ENCODE peak calls at places on chromosomes 7 and 10, in eight cellular contexts. W is sigmoid colon, D is stomach, J is HL-60, G is SK-N-SH, K is Panc1, I is GM12891, S is GM23338. E is an unnamed sample.

GRCh38 chr7:19610194-19610943 is 98.5 kb downstream of the POLR1F start:
- DNase-seq in D (no peak), K (no peak), W (no peak), S (no peak), J (no peak), G (no peak), I (no peak), E (no peak)

GRCh38 chr10:120689766-120690539 is 161.2 kb upstream of the WDR11 start:
- DNase-seq in I (no peak), S (no peak), J (no peak), W (no peak), D (no peak), K (no peak), G (no peak), E (no peak)

GRCh38 chr10:132696204-132696603 is 89.7 kb downstream of the NKX6-2 start:
- DNase-seq in K (no peak), S (no peak), D (no peak), G (no peak), J (no peak), W (no peak), I (no peak), E (no peak)

GRCh38 chr10:124598196-124598595 is 136.6 kb downstream of the LHPP start:
- DNase-seq in J (no peak), W (no peak), I (no peak), K (no peak), D (no peak), S (no peak), G (no peak), E (no peak)

GRCh38 chr10:92995509-92995908 is 65.1 kb upstream of the CYP26C1 start:
- DNase-seq in J (no peak), I (no peak), D (no peak), S (peak), G (no peak), W (no peak), K (no peak), E (no peak)

GRCh38 chr10:25504838-25505237 is 330.0 kb downstream of the GPR158 start:
- DNase-seq in I (no peak), G (no peak), J (no peak), D (no peak), S (no peak), K (no peak), W (no peak), E (no peak)

GRCh38 chr10:68897336-68897741 is 3.8 kb upstream of the DDX50 start:
- DNase-seq in I (no peak), D (peak), G (peak), K (peak), W (no peak), J (peak), S (peak), E (no peak)

GRCh38 chr10:118840071-118840775 is 85.5 kb upstream of the CACUL1 start:
- DNase-seq in G (no peak), J (no peak), S (no peak), I (no peak), W (no peak), K (no peak), D (no peak), E (no peak)

GRCh38 chr10:14196113-14196512 is 134.6 kb downstream of the FRMD4A start:
- DNase-seq in J (no peak), I (no peak), S (no peak), D (no peak), W (no peak), G (no peak), K (no peak), E (peak)

GRCh38 chr10:117860823-117861222 is 185.9 kb downstream of the RAB11FIP2 start:
- DNase-seq in G (peak), K (peak), W (no peak), S (peak), I (no peak), J (no peak), D (no peak), E (no peak)

GRCh38 chr7:149854611-149855367 is 16.6 kb downstream of the ZNF862 start:
- DNase-seq in G (peak), I (no peak), S (peak), W (peak), J (no peak), K (no peak), D (peak), E (no peak)

GRCh38 chr10:106955133-106955532 is 209.4 kb downstream of the SORCS1 start:
- DNase-seq in I (no peak), J (no peak), G (no peak), S (no peak), K (no peak), D (no peak), W (no peak), E (no peak)

GRCh38 chr10:131902211-131902610 is 1.4 kb downstream of the PPP2R2D start:
- DNase-seq in G (no peak), D (no peak), W (peak), K (no peak), J (no peak), S (no peak), I (no peak), E (no peak)

GRCh38 chr10:126609566-126609965 is 60.9 kb downstream of the C10orf90 start:
- DNase-seq in D (no peak), G (no peak), K (no peak), J (no peak), S (no peak), W (no peak), I (no peak), E (no peak)

GRCh38 chr7:109387530-109387929 is 817.9 kb downstream of the DNAJB9 start:
- DNase-seq in J (no peak), S (no peak), W (no peak), D (no peak), K (no peak), G (peak), I (no peak), E (no peak)

GRCh38 chr7:96021533-96021932 is 249.2 kb downstream of the DYNC1I1 start:
- DNase-seq in W (no peak), S (no peak), K (no peak), G (no peak), J (no peak), D (no peak), I (no peak), E (no peak)

GRCh38 chr7:122919643-122920181 is 33.5 kb upstream of the CADPS2 start:
- DNase-seq in K (no peak), G (no peak), J (no peak), S (no peak), D (no peak), W (no peak), I (no peak), E (no peak)

GRCh38 chr7:44867073-44867990 is 18.0 kb downstream of the PURB start:
- DNase-seq in K (peak), W (peak), S (no peak), I (no peak), D (no peak), J (no peak), G (no peak), E (no peak)

GRCh38 chr10:133614830-133615580 is 11.6 kb downstream of the FRG2B start:
- DNase-seq in G (no peak), I (no peak), D (no peak), S (no peak), K (no peak), W (no peak), J (no peak), E (peak)

GRCh38 chr10:5071411-5072198 is 22.6 kb upstream of the AKR1C3 start:
- DNase-seq in G (no peak), D (peak), I (no peak), K (no peak), S (peak), J (no peak), W (peak), E (peak)

GRCh38 chr10:78914502-78915330 is 154.1 kb upstream of the ZMIZ1 start:
- DNase-seq in I (no peak), J (no peak), G (no peak), D (peak), S (no peak), K (no peak), W (no peak), E (no peak)

GRCh38 chr10:48568546-48568945 is 36.3 kb downstream of the ARHGAP22 start:
- DNase-seq in W (no peak), G (no peak), I (no peak), D (no peak), K (no peak), J (no peak), S (no peak), E (peak)

GRCh38 chr7:17939670-17940301 is 508 bp downstream of the SNX13 start:
- DNase-seq in D (peak), I (no peak), W (peak), S (peak), K (peak), G (peak), J (peak), E (no peak)

GRCh38 chr10:115827180-115827579 is 445.8 kb downstream of the GFRA1 start:
- DNase-seq in S (no peak), D (no peak), J (no peak), K (no peak), W (no peak), I (no peak), G (no peak), E (no peak)

GRCh38 chr7:66413379-66414114 is 208.4 kb downstream of the TPST1 start:
- DNase-seq in I (peak), J (peak), W (peak), K (peak), S (peak), G (peak), D (peak), E (peak)

DNA sequence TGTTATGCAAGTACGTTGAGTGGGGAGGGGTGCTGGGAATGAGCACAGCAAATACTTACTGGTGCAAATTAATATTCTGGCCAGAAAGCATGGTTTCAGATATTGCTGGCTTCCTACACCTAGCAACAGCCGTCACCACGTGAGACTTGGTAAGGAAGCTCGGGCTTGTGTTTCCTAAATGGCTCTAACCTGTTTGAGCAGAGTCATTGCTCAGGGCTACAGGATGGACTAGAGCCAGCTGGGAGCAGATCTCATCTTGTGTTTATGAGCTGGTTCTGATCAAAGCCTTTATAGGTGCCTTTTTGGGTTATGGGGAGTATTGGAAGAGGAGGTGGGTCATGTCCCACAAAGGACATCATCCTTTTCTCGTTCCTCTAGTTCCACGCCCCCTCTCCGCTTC is 200.3 kb downstream of the BUB3 start:
- DNase-seq in J (no peak), K (no peak), S (no peak), I (no peak), D (no peak), G (peak), W (no peak), E (no peak)
- TF ChIP-seq POLR2AphosphoS5 in J (no peak), K (no peak), S (no peak), I (no peak), D (no peak), G (no peak), W (no peak), E (no peak)

GRCh38 chr10:75208177-75208576 is 2.4 kb upstream of the VDAC2 start:
- DNase-seq in I (no peak), G (no peak), S (no peak), J (no peak), K (no peak), D (no peak), W (peak), E (no peak)
- TF ChIP-seq POLR2AphosphoS5 in I (no peak), G (no peak), S (no peak), J (no peak), K (no peak), D (no peak), W (no peak), E (no peak)

DNA sequence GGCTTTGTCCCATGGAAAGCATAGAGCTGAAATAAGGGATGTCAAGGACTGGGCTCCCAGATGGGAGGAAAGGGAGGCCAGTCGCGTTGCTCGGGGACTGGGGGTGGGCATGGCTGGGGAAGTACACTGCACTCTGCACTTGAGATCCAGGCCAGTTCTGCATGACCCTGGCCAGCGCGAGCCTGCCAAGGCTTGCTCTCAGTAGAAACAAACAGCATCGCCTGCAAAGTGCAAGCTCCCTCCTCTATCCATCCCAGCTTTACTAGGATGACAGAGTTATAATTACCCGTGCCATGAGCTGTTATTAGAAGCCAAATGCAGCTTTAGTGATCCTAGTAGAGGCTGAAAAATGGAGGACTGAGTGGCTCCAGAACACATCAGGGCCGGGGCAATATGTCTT is 43.9 kb upstream of the PDCD4 start:
- DNase-seq in G (no peak), I (no peak), D (no peak), K (no peak), S (no peak), J (no peak), W (peak), E (no peak)
- TF ChIP-seq POLR2AphosphoS5 in G (no peak), I (no peak), D (peak), K (no peak), S (no peak), J (no peak), W (peak), E (peak)

GRCh38 chr7:13725591-13725990 is 263.9 kb downstream of the ETV1 start:
- DNase-seq in J (no peak), D (no peak), I (no peak), K (no peak), G (no peak), W (no peak), S (no peak), E (no peak)
- TF ChIP-seq POLR2AphosphoS5 in J (no peak), D (no peak), I (no peak), K (no peak), G (no peak), W (no peak), S (no peak), E (no peak)